ENCODE peak calls at places on chromosome 20, in five cellular contexts. V is stimulated activated CD4-positive, alpha-beta T cell treated with anti-CD3 and anti-CD28 coated beads, Interleukin-4, amount 100 ng/mL, for 24 hours; E is thoracic aorta; U is fibroblast of pulmonary artery; P is iPS-NIHi11. R is an unnamed sample.

GRCh38 chr20:57701090-57701489 is 8.7 kb downstream of the PMEPA1 start:
- DNase-seq in U (no peak), V (no peak), P (no peak), E (no peak), R (no peak)

GRCh38 chr20:16475225-16475624 is 98.0 kb downstream of the KIF16B start:
- DNase-seq in U (peak; percentile 42), V (no peak), E (no peak), P (no peak), R (peak; percentile 39)

GRCh38 chr20:11919046-11919445 is 1.4 kb downstream of the BTBD3 start:
- DNase-seq in P (no peak), E (no peak), U (peak; percentile 42), V (no peak), R (no peak)

GRCh38 chr20:15411781-15412180 is 1074.4 kb upstream of the FLRT3 start:
- DNase-seq in V (no peak), P (no peak), U (no peak), E (no peak), R (no peak)

GRCh38 chr20:49747707-49748524 is 34.2 kb upstream of the B4GALT5 start:
- DNase-seq in U (peak; percentile 98), V (no peak), E (peak; percentile 28), P (no peak), R (peak; percentile 46)

GRCh38 chr20:50339196-50339901 is 148.7 kb downstream of the CEBPB start:
- DNase-seq in P (no peak), U (peak; percentile 51), V (no peak), E (no peak), R (no peak)

GRCh38 chr20:48416002-48416401 is 411.8 kb downstream of the PREX1 start:
- DNase-seq in E (no peak), V (no peak), U (no peak), P (no peak), R (no peak)

GRCh38 chr20:35988910-35989463 is 20.6 kb downstream of the CNBD2 start:
- DNase-seq in V (no peak), P (no peak), E (no peak), U (no peak), R (no peak)

GRCh38 chr20:50593005-50593335 is 82.8 kb downstream of the PTPN1 start:
- DNase-seq in U (no peak), V (no peak), E (no peak), P (no peak), R (no peak)

GRCh38 chr20:39390186-39390585 is 428.0 kb downstream of the DHX35 start:
- DNase-seq in P (no peak), V (no peak), E (no peak), U (no peak), R (no peak)

GRCh38 chr20:40953856-40954255 is 74.8 kb upstream of the TOP1 start:
- DNase-seq in U (no peak), V (no peak), P (no peak), E (no peak), R (no peak)

GRCh38 chr20:22732751-22733150 is 148.4 kb upstream of the FOXA2 start:
- DNase-seq in P (no peak), V (no peak), U (no peak), E (no peak), R (no peak)

GRCh38 chr20:60459212-60459611 is 501.0 kb downstream of the CDH26 start:
- DNase-seq in U (no peak), E (no peak), P (no peak), V (no peak), R (no peak)